ENCODE peak calls at places on chromosomes 3 and 15, in seven cellular contexts. Z is aorta, X is K562, C is right cardiac atrium, U is pancreas, N is GM23248, E is left ventricle myocardium inferior. L is an unnamed sample. For H3K9me3, the result is how much of the 10 kb centered on the place peaks cover.

GRCh38 chr3:40179016-40179415 is 130.5 kb upstream of the EIF1B start:
- DNase-seq in Z (peak), X (peak), C (peak), U (peak), N (peak), E (peak), L (peak)

GRCh38 chr15:95302206-95302605 is 1028.3 kb upstream of the NR2F2 start:
- DNase-seq in Z (no peak), X (no peak), C (no peak), U (no peak), N (no peak), E (no peak), L (no peak)

GRCh38 chr3:13623101-13623654 is 74.3 kb downstream of the FBLN2 start:
- DNase-seq in Z (no peak), X (no peak), C (peak), U (no peak), N (no peak), E (no peak), L (no peak)

GRCh38 chr3:149480326-149481017 is 6.0 kb downstream of the TM4SF4 start:
- DNase-seq in Z (peak), X (peak), C (peak), U (peak), N (peak), E (peak), L (peak)

GRCh38 chr3:171542976-171543375 is 82.8 kb upstream of the TNIK start:
- DNase-seq in Z (no peak), X (no peak), C (no peak), U (no peak), N (no peak), E (no peak), L (no peak)

GRCh38 chr3:39126532-39127071 is 19.1 kb downstream of the TTC21A start:
- DNase-seq in Z (no peak), X (peak), C (peak), U (peak), N (peak), E (no peak), L (no peak)

GRCh38 chr15:65355173-65355982 is 22.4 kb downstream of the IGDCC3 start:
- DNase-seq in Z (peak), X (no peak), C (peak), U (no peak), N (peak), E (no peak), L (no peak)

GRCh38 chr3:142664819-142665218 is 59.0 kb upstream of the TRPC1 start:
- DNase-seq in Z (no peak), X (no peak), C (no peak), U (no peak), N (no peak), E (no peak), L (no peak)

GRCh38 chr3:105809204-105809893 is 59.5 kb downstream of the CBLB start:
- DNase-seq in Z (no peak), X (no peak), C (no peak), U (no peak), N (no peak), E (no peak), L (no peak)

GRCh38 chr3:105823149-105823866 is 45.5 kb downstream of the CBLB start:
- DNase-seq in Z (no peak), X (peak), C (no peak), U (no peak), N (peak), E (no peak), L (no peak)

GRCh38 chr3:143571548-143571947 is 276.7 kb downstream of the SLC9A9 start:
- DNase-seq in Z (no peak), X (no peak), C (no peak), U (no peak), N (peak), E (no peak), L (no peak)

GRCh38 chr15:73694419-73694818 is 10.2 kb downstream of the CD276 start:
- DNase-seq in Z (no peak), X (no peak), C (peak), U (no peak), N (peak), E (no peak), L (no peak)

GRCh38 chr15:101204744-101205535 is 46.9 kb downstream of the CHSY1 start:
- DNase-seq in Z (no peak), X (no peak), C (no peak), U (no peak), N (peak), E (no peak), L (no peak)

GRCh38 chr15:89472785-89473256 is 23.6 kb downstream of the RHCG start:
- DNase-seq in Z (peak), X (peak), C (no peak), U (peak), N (peak), E (peak), L (peak)

GRCh38 chr15:70066422-70066821 is 31.3 kb downstream of the TLE3 start:
- DNase-seq in Z (no peak), X (no peak), C (no peak), U (no peak), N (peak), E (no peak), L (no peak)

GRCh38 chr3:141441381-141442365 is 45.2 kb upstream of the RASA2 start:
- DNase-seq in Z (peak), X (peak), C (peak), U (peak), N (peak), E (peak), L (no peak)

GRCh38 chr15:45522931-45523331 is 376 bp upstream of the SLC30A4 start:
- DNase-seq in Z (no peak), X (no peak), C (no peak), U (no peak), N (peak), E (no peak), L (no peak)
- H3K27ac ChIP-seq in Z (no peak), X (no peak), C (peak), U (peak), N (no peak), E (peak), L (no peak)

GRCh38 chr3:28028554-28028953 is 212.9 kb upstream of the CMC1 start:
- DNase-seq in Z (no peak), X (no peak), C (no peak), U (no peak), N (no peak), E (no peak), L (no peak)
- H3K9me3 ChIP-seq in Z (under half), X (under half), C (under half), U (under half), N (under half), E (under half), L (under half)

DNA sequence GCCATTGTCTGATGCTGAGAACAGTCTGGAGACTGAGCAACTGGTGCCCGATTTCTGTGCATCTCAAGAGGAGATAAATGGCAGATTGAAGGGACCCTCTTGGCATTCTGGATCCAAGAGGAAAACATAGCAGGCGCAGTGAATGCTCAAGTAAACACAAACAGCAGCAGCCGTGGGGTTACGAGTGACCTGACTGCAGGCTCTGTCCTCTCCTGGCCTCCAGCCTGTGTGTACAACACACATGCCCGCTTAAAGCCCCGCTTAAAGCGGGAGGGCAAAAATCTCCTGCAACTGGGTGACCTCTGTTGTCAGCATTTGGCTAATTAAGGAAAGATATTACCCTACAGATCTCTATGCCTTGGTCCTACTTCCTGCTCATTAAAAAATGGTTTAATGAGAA is 120.5 kb downstream of the GREM1 start:
- DNase-seq in Z (no peak), X (no peak), C (no peak), U (no peak), N (peak), E (no peak), L (no peak)
- H3K27ac ChIP-seq in Z (no peak), X (no peak), C (no peak), U (no peak), N (peak), E (no peak), L (no peak)

GRCh38 chr15:25053000-25053815 is 98.4 kb downstream of the SNRPN start:
- DNase-seq in Z (peak), X (no peak), C (no peak), U (no peak), N (no peak), E (no peak), L (no peak)
- H3K9me3 ChIP-seq in Z (half or more), X (under half), C (half or more), U (under half), N (under half), E (half or more), L (under half)

L was measured in iPS DF 6.9.